ENCODE peak calls at places on chromosomes 4 and X, in seven cellular contexts. C, X, B, U, Z, G and F are unnamed samples.
A peak's percentile ranks its signal among the peaks of the same experiment; 100 is the strongest.

GRCh38 chr4:137156807-137157206 is 375.5 kb downstream of the PCDH18 start:
- DNase-seq in C (no peak), X (no peak), B (no peak), U (no peak), Z (no peak), G (no peak), F (no peak)

GRCh38 chrX:85922821-85923220 is 124.5 kb downstream of the CHM start:
- DNase-seq in C (no peak), X (no peak), B (no peak), U (no peak), Z (peak; percentile 91), G (peak; percentile 49), F (no peak)

GRCh38 chr4:37793562-37793961 is 32.9 kb upstream of the PGM2 start:
- DNase-seq in C (no peak), X (peak; percentile 37), B (peak; percentile 18), U (no peak), Z (peak; percentile 7), G (peak; percentile 30), F (no peak)

GRCh38 chr4:84215218-84215617 is 283.9 kb downstream of the NKX6-1 start:
- DNase-seq in C (no peak), X (no peak), B (no peak), U (no peak), Z (no peak), G (no peak), F (no peak)

GRCh38 chr4:111636961-111637556 is 508.2 kb upstream of the FAM241A start:
- DNase-seq in C (no peak), X (no peak), B (peak; percentile 17), U (no peak), Z (no peak), G (no peak), F (no peak)

GRCh38 chr4:151712777-151713176 is 48.0 kb downstream of the GATB start:
- DNase-seq in C (no peak), X (no peak), B (no peak), U (no peak), Z (no peak), G (no peak), F (no peak)

GRCh38 chr4:122764808-122765189 is 32.3 kb downstream of the BBS12 start:
- DNase-seq in C (no peak), X (no peak), B (no peak), U (no peak), Z (peak; percentile 92), G (peak; percentile 95), F (no peak)

GRCh38 chrX:51026862-51027261 is 116.3 kb downstream of the BMP15 start:
- DNase-seq in C (no peak), X (no peak), B (no peak), U (no peak), Z (no peak), G (no peak), F (no peak)

GRCh38 chr4:54539500-54540029 is 118.2 kb upstream of the KIT start:
- DNase-seq in C (peak; percentile 83), X (peak; percentile 84), B (peak; percentile 82), U (peak; percentile 78), Z (peak; percentile 46), G (peak; percentile 64), F (peak; percentile 71)

GRCh38 chr4:87171944-87172343 is 48.5 kb downstream of the KLHL8 start:
- DNase-seq in C (no peak), X (no peak), B (no peak), U (no peak), Z (no peak), G (no peak), F (no peak)
- H3K4ac ChIP-seq in C (no peak overlapping the region), X (no peak overlapping the region), B (no peak overlapping the region), U (no peak overlapping the region), Z (no peak overlapping the region), G (no peak overlapping the region), F (no peak overlapping the region)

GRCh38 chrX:154751121-154751668 is 318 bp upstream of the GAB3 start:
- DNase-seq in C (no peak), X (no peak), B (no peak), U (no peak), Z (no peak), G (no peak), F (no peak)

GRCh38 chrX:154751669-154752271 is 893 bp upstream of the GAB3 start:
- DNase-seq in C (no peak), X (no peak), B (no peak), U (no peak), Z (no peak), G (no peak), F (no peak)

GRCh38 chrX:154750301-154751120 is at the start of gene GAB3:
- DNase-seq in C (no peak), X (peak; percentile 45), B (peak; percentile 46), U (peak; percentile 52), Z (peak; percentile 31), G (peak; percentile 57), F (no peak)

GRCh38 chrX:154749856-154750255 is 1.0 kb downstream of the GAB3 start:
- DNase-seq in C (no peak), X (no peak), B (no peak), U (no peak), Z (no peak), G (peak; percentile 43), F (no peak)

GRCh38 chrX:154748712-154749339 is 2.1 kb downstream of the GAB3 start:
- DNase-seq in C (no peak), X (peak; percentile 60), B (peak; percentile 56), U (no peak), Z (peak; percentile 50), G (peak; percentile 68), F (peak; percentile 23)
- H3K4ac ChIP-seq in C (no peak overlapping the region), X (no peak overlapping the region), B (no peak overlapping the region), U (no peak overlapping the region), Z (no peak overlapping the region), G (no peak overlapping the region), F (no peak overlapping the region)

DNA sequence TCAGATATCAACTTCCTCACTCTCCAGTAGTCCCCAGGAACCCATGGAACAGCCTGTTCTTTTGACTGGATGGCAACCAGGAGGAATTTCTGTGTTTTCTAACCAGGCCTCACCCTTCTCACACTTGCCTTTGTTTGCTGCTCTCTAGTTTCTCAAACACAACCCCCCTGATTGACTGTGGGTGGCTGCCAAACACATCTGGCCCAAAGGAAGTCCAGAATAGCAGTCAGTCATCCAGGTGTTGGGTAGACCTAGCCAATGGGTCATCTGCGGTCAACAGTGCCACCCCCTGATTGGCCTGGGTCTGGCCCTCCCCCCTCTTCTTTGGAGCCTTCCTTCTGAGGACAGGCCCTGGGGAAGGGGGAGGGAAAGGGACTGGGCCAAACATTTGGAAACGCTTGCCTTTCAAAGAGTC is 53.7 kb downstream of the MSX1 start:
- DNase-seq in C (no peak), X (no peak), B (no peak), U (no peak), Z (no peak), G (no peak), F (no peak)
- H3K4ac ChIP-seq in C (no peak overlapping the region), X (no peak overlapping the region), B (no peak overlapping the region), U (no peak overlapping the region), Z (no peak overlapping the region), G (no peak overlapping the region), F (no peak overlapping the region)

DNA sequence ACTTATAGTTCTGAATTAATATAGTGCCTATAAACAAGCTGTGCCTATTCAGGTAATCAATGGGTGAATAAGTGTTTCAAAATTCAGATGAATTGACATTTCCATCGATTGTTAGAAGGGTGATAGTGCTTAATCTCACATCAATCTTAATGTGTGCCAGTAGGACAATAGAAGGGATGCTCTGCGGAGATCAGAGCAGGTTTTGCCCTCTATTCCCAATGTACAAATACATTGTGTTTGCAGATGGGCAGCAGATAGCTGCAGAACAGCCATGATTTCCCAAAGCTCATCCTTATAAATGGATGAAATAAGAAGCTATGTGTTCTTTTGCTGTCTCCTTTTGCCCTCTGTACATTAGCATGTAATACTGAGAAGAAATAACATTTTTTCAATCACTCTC is 7.2 kb downstream of the MAB21L2 start:
- DNase-seq in C (no peak), X (no peak), B (no peak), U (no peak), Z (no peak), G (no peak), F (no peak)
- H3K4ac ChIP-seq in C (no peak overlapping the region), X (no peak overlapping the region), B (no peak overlapping the region), U (no peak overlapping the region), Z (no peak overlapping the region), G (no peak overlapping the region), F (no peak overlapping the region)

DNA sequence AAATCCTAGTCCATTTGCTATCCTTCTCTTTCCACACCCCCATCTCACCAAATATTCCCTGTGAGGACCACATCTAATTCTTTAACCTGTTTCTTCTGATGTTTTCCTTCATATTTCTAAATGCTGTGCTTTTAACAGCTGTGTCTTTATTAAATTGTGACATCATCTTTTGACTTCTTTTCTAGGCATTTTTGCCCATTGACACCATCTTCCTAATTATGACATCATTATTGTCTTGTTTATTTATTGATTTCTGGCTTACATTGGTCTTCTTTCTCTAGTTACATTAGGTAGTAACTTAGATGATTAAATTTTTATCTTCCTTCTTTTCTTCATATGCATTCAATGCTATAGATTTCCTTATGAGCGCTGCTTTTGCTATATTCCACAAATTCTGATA is 175.8 kb upstream of the PDE5A start:
- DNase-seq in C (no peak), X (no peak), B (no peak), U (no peak), Z (no peak), G (no peak), F (no peak)
- H3K4ac ChIP-seq in C (no peak overlapping the region), X (no peak overlapping the region), B (no peak overlapping the region), U (no peak overlapping the region), Z (no peak overlapping the region), G (no peak overlapping the region), F (no peak overlapping the region)

DNA sequence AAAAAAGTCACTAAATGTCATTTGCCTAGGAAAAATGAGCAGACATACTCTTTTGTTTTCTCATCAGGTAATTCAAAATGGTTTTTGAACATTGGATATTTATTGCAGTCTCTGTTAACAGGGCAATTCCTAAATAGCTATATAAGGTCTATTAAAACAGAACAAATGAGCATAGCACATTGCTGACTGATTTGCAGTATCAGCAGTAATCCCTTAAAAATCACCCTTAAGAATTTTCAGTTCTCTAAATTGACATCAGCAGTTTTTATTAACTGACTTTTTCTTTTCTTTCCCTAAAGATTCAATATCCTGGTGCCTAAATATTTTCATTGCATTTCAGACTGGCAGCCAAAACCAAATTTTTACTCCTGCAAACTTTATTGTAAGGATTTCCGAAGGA is 270.2 kb downstream of the FSTL5 start:
- DNase-seq in C (no peak), X (no peak), B (no peak), U (no peak), Z (no peak), G (no peak), F (no peak)
- H3K4ac ChIP-seq in C (no peak overlapping the region), X (no peak overlapping the region), B (no peak overlapping the region), U (no peak overlapping the region), Z (no peak overlapping the region), G (no peak overlapping the region), F (no peak overlapping the region)

GRCh38 chrX:123581586-123581985 is 151.3 kb downstream of the THOC2 start:
- DNase-seq in C (no peak), X (no peak), B (no peak), U (no peak), Z (no peak), G (no peak), F (no peak)

DNA sequence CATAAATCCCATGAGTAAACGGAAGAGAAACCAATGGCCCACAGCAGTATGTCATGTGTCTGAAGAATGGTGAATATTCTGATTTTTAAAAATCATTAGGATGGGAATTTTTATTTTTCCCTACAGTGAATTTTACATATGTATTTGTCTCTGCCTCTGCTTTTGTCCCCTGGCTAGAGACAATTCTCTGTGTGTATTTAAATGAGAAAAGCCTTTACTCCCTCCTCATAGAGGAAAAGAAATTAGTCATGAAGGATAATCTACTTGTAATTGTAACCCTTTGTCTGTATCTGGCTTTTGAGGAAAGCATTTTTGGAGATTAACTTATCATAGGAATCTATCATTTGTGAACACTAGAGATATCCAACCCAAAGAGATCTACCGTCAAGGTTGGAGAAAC is 152.0 kb downstream of the THOC2 start:
- DNase-seq in C (no peak), X (no peak), B (no peak), U (no peak), Z (no peak), G (no peak), F (no peak)
- H3K4ac ChIP-seq in C (no peak overlapping the region), X (no peak overlapping the region), B (no peak overlapping the region), U (no peak overlapping the region), Z (no peak overlapping the region), G (no peak overlapping the region), F (no peak overlapping the region)